ENCODE peak calls at places on chromosomes 2 and 18, in four cellular contexts. T is prostate gland, O is breast epithelium, I is body of pancreas. G is an unnamed sample.
A peak's percentile ranks its signal among the peaks of the same experiment; 100 is the strongest.

GRCh38 chr2:69100220-69100723 is 87.3 kb downstream of the ANTXR1 start:
- DNase-seq in I (peak; percentile 12), O (no peak), T (no peak), G (no peak)

GRCh38 chr2:144137705-144138428 is 382.1 kb downstream of the ZEB2 start:
- DNase-seq in I (no peak), T (no peak), O (no peak), G (no peak)

GRCh38 chr2:6960659-6961058 is 43.4 kb downstream of the RNF144A start:
- DNase-seq in T (peak; percentile 48), I (peak; percentile 69), O (peak; percentile 60), G (peak; percentile 50)

GRCh38 chr2:216571909-216572513 is 61.2 kb upstream of the IGFBP2 start:
- DNase-seq in T (no peak), I (no peak), O (no peak), G (no peak)

GRCh38 chr18:23718243-23718720 is 29.0 kb downstream of the LAMA3 start:
- DNase-seq in O (no peak), T (no peak), I (no peak), G (no peak)

GRCh38 chr2:220785181-220785580 is 786.9 kb downstream of the EPHA4 start:
- DNase-seq in T (no peak), I (no peak), O (no peak), G (no peak)

GRCh38 chr2:28399946-28400345 is 7.3 kb downstream of the FOSL2 start:
- DNase-seq in O (no peak), T (no peak), I (no peak), G (no peak)

GRCh38 chr2:113050921-113051895 is 1.5 kb downstream of the IL36B start:
- DNase-seq in T (no peak), I (no peak), O (no peak), G (peak; percentile 63)

GRCh38 chr2:6865346-6866238 is at the start of gene CMPK2:
- DNase-seq in T (peak; percentile 27), I (peak; percentile 79), O (no peak), G (peak; percentile 64)

GRCh38 chr2:71069376-71069775 is 928 bp downstream of the NAGK start:
- DNase-seq in O (no peak), I (no peak), T (no peak), G (no peak)

GRCh38 chr2:152336103-152336853 is 1.3 kb downstream of the FMNL2 start:
- DNase-seq in T (peak; percentile 41), O (peak; percentile 34), I (peak; percentile 63), G (peak; percentile 74)

GRCh38 chr2:10522726-10523405 is 74.7 kb upstream of the ODC1 start:
- DNase-seq in I (no peak), O (no peak), T (no peak), G (no peak)

GRCh38 chr2:149033716-149034115 is 4.8 kb upstream of the LYPD6B start:
- DNase-seq in T (peak; percentile 55), O (no peak), I (peak; percentile 63), G (no peak)

GRCh38 chr2:233058717-233059546 is 1.2 kb upstream of the INPP5D start:
- DNase-seq in I (no peak), O (no peak), T (no peak), G (no peak)
- H3K27ac ChIP-seq in I (no peak overlapping the region), O (peak overlapping the region; percentile 85), T (no peak overlapping the region), G (peak overlapping the region; percentile 92)

GRCh38 chr2:108934151-108934550 is 54.9 kb downstream of the EDAR start:
- DNase-seq in T (no peak), I (no peak), O (no peak), G (no peak)

GRCh38 chr2:108931372-108931771 is 57.6 kb downstream of the EDAR start:
- DNase-seq in O (no peak), T (no peak), I (no peak), G (no peak)

GRCh38 chr2:108934583-108935230 is 54.3 kb downstream of the EDAR start:
- DNase-seq in O (no peak), I (no peak), T (no peak), G (no peak)

GRCh38 chr2:108933691-108934117 is 55.3 kb downstream of the EDAR start:
- DNase-seq in T (peak; percentile 71), O (no peak), I (no peak), G (no peak)

DNA sequence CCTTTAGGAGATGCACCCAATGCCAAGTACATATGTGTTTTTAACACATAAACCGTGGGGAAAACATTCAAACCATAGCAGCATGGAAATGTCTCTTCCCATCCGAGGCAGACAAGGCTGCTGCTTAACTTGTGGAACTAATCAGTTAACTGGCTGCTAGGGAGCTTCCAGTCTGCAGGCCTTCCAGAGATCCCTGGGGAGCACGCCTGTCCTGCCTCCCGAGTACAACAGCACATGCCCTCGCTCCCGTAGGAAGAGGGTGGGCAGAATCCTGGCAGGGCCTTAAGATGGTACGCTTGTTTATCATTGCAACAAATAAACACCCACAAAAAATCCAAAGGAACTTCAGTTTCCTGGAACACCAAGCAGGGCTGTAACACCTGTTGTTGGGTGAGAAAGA is 56.3 kb downstream of the EDAR start:
- DNase-seq in I (no peak), O (no peak), T (no peak), G (no peak)
- H3K27ac ChIP-seq in I (no peak overlapping the region), O (no peak overlapping the region), T (no peak overlapping the region), G (no peak overlapping the region)

DNA sequence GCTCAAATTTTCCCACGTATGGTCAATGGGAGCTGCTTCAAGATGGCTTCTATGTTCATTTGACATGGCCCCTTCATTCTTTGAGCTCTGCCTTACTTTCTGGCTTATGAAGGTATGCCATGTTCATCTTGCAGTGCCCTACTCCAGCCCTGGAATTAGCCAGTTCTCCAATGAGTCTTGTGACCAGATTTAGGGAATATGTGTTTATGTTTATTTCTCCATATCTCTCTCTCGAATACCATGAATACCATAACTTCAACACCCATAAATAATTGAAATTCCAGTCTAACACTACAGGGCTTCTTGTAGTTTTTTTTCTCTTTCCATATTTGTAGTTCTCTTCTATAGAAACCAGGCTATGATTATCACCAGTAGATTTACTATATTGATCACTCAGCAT is 39.7 kb downstream of the EPB41L5 start:
- DNase-seq in O (no peak), I (no peak), T (no peak), G (no peak)
- H3K27ac ChIP-seq in O (no peak overlapping the region), I (no peak overlapping the region), T (no peak overlapping the region), G (no peak overlapping the region)

GRCh38 chr2:111698743-111699554 is 185.0 kb downstream of the ANAPC1 start:
- DNase-seq in O (peak; percentile 61), T (peak; percentile 50), I (peak; percentile 56), G (peak; percentile 88)
- H3K27ac ChIP-seq in O (no peak overlapping the region), T (no peak overlapping the region), I (no peak overlapping the region), G (no peak overlapping the region)

GRCh38 chr2:20443276-20443920 is 3.5 kb upstream of the RHOB start:
- DNase-seq in O (no peak), I (peak; percentile 68), T (no peak), G (peak; percentile 67)
- H3K27ac ChIP-seq in O (peak overlapping the region; percentile 83), I (peak overlapping the region; percentile 41), T (peak overlapping the region; percentile 87), G (peak overlapping the region; percentile 59)

DNA sequence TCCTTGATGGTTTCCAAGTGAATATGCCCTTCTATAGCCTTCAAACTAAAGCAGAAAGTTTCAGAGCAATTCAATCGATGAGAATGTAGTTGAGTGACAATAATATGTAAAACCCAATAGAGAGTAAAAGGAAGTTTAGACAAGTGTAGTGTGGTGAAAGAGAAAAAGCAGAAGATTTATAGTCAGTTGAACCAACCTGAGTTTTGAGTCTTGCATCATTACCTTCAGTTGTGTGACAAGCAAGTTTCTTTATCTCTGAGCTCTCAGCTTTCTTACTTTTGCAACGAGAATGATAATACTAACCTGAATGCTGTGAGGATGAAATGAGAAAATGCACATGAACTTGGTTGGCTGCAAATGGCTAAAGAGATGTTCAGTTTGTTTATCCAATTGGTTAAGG is 40.6 kb upstream of the TMEM247 start:
- DNase-seq in T (no peak), O (no peak), I (no peak), G (no peak)
- H3K27ac ChIP-seq in T (no peak overlapping the region), O (no peak overlapping the region), I (no peak overlapping the region), G (no peak overlapping the region)